ENCODE peak calls at places on chromosomes 7 and 10, in six cellular contexts. One of them, this sample, is unnamed.

GRCh38 chr10:116226766-116227165 is 46.2 kb downstream of the GFRA1 start:
- DNase-seq in H1: no peak
- DNase-seq in K562: no peak
- DNase-seq in SK-N-SH: no peak
- DNase-seq in GM12891: no peak
- DNase-seq in GM12878: no peak
- DNase-seq in this sample: no peak

GRCh38 chr10:54796876-54797275 is 4.2 kb downstream of the PCDH15 start:
- DNase-seq in H1: no peak
- DNase-seq in K562: no peak
- DNase-seq in SK-N-SH: no peak
- DNase-seq in GM12891: no peak
- DNase-seq in GM12878: no peak
- DNase-seq in this sample: no peak

GRCh38 chr7:150784954-150785353 is 15.2 kb downstream of the TMEM176B start:
- DNase-seq in H1: no peak
- DNase-seq in K562: no peak
- DNase-seq in SK-N-SH: no peak
- DNase-seq in GM12891: no peak
- DNase-seq in GM12878: no peak
- DNase-seq in this sample: no peak

GRCh38 chr7:39434012-39434411 is 132.2 kb upstream of the YAE1 start:
- DNase-seq in H1: no peak
- DNase-seq in K562: no peak
- DNase-seq in SK-N-SH: no peak
- DNase-seq in GM12891: no peak
- DNase-seq in GM12878: no peak
- DNase-seq in this sample: no peak

GRCh38 chr7:12212051-12212485 is 974 bp downstream of the TMEM106B start:
- DNase-seq in H1: no peak
- DNase-seq in K562: peak
- DNase-seq in SK-N-SH: peak
- DNase-seq in GM12891: no peak
- DNase-seq in GM12878: no peak
- DNase-seq in this sample: no peak

GRCh38 chr7:69757990-69758430 is 159.7 kb downstream of the AUTS2 start:
- DNase-seq in H1: no peak
- DNase-seq in K562: no peak
- DNase-seq in SK-N-SH: no peak
- DNase-seq in GM12891: no peak
- DNase-seq in GM12878: no peak
- DNase-seq in this sample: no peak

GRCh38 chr10:92839191-92840085 is 8.9 kb upstream of the EXOC6 start:
- DNase-seq in H1: no peak
- DNase-seq in K562: peak
- DNase-seq in SK-N-SH: peak
- DNase-seq in GM12891: peak
- DNase-seq in GM12878: no peak
- DNase-seq in this sample: no peak

GRCh38 chr7:108178393-108178792 is 48.2 kb upstream of the LAMB4 start:
- DNase-seq in H1: no peak
- DNase-seq in K562: no peak
- DNase-seq in SK-N-SH: no peak
- DNase-seq in GM12891: no peak
- DNase-seq in GM12878: no peak
- DNase-seq in this sample: no peak

GRCh38 chr7:137579913-137580640 is 236.5 kb upstream of the PTN start:
- DNase-seq in H1: no peak
- DNase-seq in K562: no peak
- DNase-seq in SK-N-SH: no peak
- DNase-seq in GM12891: no peak
- DNase-seq in GM12878: no peak
- DNase-seq in this sample: no peak

GRCh38 chr10:6473430-6473829 is 106.6 kb downstream of the PRKCQ start:
- DNase-seq in H1: no peak
- DNase-seq in K562: peak
- DNase-seq in SK-N-SH: no peak
- DNase-seq in GM12891: peak
- DNase-seq in GM12878: no peak
- DNase-seq in this sample: no peak

GRCh38 chr7:46881507-46882127 is 700.3 kb downstream of the TNS3 start:
- DNase-seq in H1: no peak
- DNase-seq in K562: no peak
- DNase-seq in SK-N-SH: no peak
- DNase-seq in GM12891: no peak
- DNase-seq in GM12878: no peak
- DNase-seq in this sample: no peak

GRCh38 chr7:10483671-10484070 is 490.0 kb upstream of the PHF14 start:
- DNase-seq in H1: no peak
- DNase-seq in K562: no peak
- DNase-seq in SK-N-SH: no peak
- DNase-seq in GM12891: no peak
- DNase-seq in GM12878: no peak
- DNase-seq in this sample: no peak

GRCh38 chr10:7988985-7989384 is 65.5 kb upstream of the GATA3 start:
- DNase-seq in H1: no peak
- DNase-seq in K562: peak
- DNase-seq in SK-N-SH: no peak
- DNase-seq in GM12891: no peak
- DNase-seq in GM12878: no peak
- DNase-seq in this sample: no peak

GRCh38 chr10:125014984-125015944 is 73.3 kb downstream of the ZRANB1 start:
- DNase-seq in H1: no peak
- DNase-seq in K562: no peak
- DNase-seq in SK-N-SH: peak
- DNase-seq in GM12891: no peak
- DNase-seq in GM12878: no peak
- DNase-seq in this sample: no peak

GRCh38 chr7:34016876-34017275 is 111.5 kb downstream of the BMPER start:
- DNase-seq in H1: no peak
- DNase-seq in K562: no peak
- DNase-seq in SK-N-SH: no peak
- DNase-seq in GM12891: no peak
- DNase-seq in GM12878: no peak
- DNase-seq in this sample: no peak

GRCh38 chr10:308572-309085 is 173.4 kb downstream of the ZMYND11 start:
- DNase-seq in H1: no peak
- DNase-seq in K562: no peak
- DNase-seq in SK-N-SH: no peak
- DNase-seq in GM12891: no peak
- DNase-seq in GM12878: no peak
- DNase-seq in this sample: no peak

GRCh38 chr7:71633571-71634008 is 501.6 kb downstream of the GALNT17 start:
- DNase-seq in H1: peak
- DNase-seq in K562: no peak
- DNase-seq in SK-N-SH: no peak
- DNase-seq in GM12891: no peak
- DNase-seq in GM12878: no peak
- DNase-seq in this sample: no peak

GRCh38 chr10:123972481-123973401 is 81.1 kb upstream of the CPXM2 start:
- DNase-seq in H1: no peak
- DNase-seq in K562: no peak
- DNase-seq in SK-N-SH: peak
- DNase-seq in GM12891: no peak
- DNase-seq in GM12878: no peak
- DNase-seq in this sample: no peak

GRCh38 chr10:42475168-42476098 is 162.9 kb downstream of the ZNF33B start:
- DNase-seq in H1: no peak
- DNase-seq in K562: peak
- DNase-seq in SK-N-SH: peak
- DNase-seq in GM12891: no peak
- DNase-seq in GM12878: no peak
- DNase-seq in this sample: no peak
- TF ChIP-seq POLR2AphosphoS5 in H1: no peak
- TF ChIP-seq POLR2AphosphoS5 in K562: no peak
- TF ChIP-seq POLR2AphosphoS5 in SK-N-SH: peak
- TF ChIP-seq POLR2AphosphoS5 in GM12891: no peak
- TF ChIP-seq POLR2AphosphoS5 in GM12878: no peak
- TF ChIP-seq POLR2AphosphoS5 in this sample: no peak

DNA sequence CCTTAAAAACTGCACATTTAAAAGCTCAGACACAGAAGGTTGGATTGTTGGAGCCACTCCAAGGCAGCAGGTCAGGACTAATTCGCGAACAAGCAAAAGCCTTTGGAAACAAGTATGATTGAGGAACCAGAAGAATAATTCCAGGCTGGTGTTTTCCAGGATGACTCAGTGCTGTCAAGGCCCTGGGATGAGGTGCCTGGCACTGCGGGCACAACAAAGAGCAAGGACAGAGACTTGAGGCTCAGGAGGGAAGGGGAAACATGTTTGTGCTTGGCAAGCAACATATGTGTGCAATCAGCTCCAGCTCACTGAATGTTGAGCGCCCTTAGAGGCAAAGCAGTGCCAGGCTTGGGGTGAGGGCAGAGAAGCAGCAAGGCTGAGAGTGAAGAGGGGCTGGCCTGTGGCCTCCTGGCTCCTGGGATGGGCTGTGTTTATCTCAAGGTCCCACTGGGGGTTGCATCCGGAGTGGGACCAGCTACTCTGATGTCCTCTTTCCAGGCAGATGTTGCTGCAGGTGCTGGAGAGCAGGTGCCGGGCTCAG is 44.0 kb downstream of the VSTM4 start:
- DNase-seq in H1: no peak
- DNase-seq in K562: no peak
- DNase-seq in SK-N-SH: no peak
- DNase-seq in GM12891: no peak
- DNase-seq in GM12878: no peak
- DNase-seq in this sample: no peak
- TF ChIP-seq TAF1 in H1: no peak
- TF ChIP-seq TAF1 in K562: no peak
- TF ChIP-seq TAF1 in SK-N-SH: no peak
- TF ChIP-seq TAF1 in GM12891: no peak
- TF ChIP-seq TAF1 in GM12878: no peak
- TF ChIP-seq TAF1 in this sample: no peak

DNA sequence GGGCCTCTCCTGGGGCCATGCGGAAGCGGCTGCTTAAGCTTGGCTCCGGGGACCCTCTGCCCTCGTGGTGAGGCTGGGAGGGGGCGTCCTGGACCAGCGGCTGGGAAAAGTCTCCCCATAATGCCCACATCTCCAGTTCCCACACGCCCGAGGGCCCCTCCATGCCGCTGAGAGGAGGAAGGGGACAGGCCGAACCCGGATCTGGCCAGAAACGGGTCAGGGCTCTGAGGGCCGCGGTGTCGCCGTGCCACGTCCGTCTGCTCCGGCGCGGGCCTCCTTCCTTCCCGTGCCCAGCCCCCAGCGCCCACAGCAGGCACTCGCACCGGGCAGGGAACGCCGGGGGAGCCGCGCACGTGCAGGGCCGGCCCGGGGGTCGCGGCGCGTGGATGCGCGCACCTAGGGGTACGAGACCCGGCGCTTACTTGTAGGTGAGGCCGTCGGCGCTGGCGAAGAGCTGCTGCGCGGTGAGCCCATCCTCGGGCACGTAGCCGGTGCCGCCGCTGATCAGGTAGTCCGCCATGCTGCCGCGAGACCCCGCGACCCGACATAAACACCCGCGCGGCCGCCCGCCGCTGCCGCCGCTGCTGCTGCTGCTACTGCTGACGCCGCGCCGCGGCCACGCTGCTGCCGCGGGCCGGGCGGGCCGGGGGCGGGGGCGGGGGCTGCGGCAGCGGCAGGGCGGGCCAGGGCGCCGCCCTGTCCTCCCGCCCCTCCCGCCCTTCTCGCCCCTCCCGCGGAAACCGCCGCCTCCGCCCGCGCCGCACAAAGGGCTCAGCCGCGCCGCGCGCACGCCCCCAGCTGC is 4.2 kb downstream of the IMPDH1 start:
- DNase-seq in H1: no peak
- DNase-seq in K562: peak
- DNase-seq in SK-N-SH: peak
- DNase-seq in GM12891: peak
- DNase-seq in GM12878: no peak
- DNase-seq in this sample: peak
- TF ChIP-seq POLR2AphosphoS5 in H1: no peak
- TF ChIP-seq POLR2AphosphoS5 in K562: peak
- TF ChIP-seq POLR2AphosphoS5 in SK-N-SH: no peak
- TF ChIP-seq POLR2AphosphoS5 in GM12891: no peak
- TF ChIP-seq POLR2AphosphoS5 in GM12878: no peak
- TF ChIP-seq POLR2AphosphoS5 in this sample: no peak

GRCh38 chr10:47285381-47286115 is 14.4 kb upstream of the GDF10 start:
- DNase-seq in H1: no peak
- DNase-seq in K562: no peak
- DNase-seq in SK-N-SH: no peak
- DNase-seq in GM12891: no peak
- DNase-seq in GM12878: no peak
- DNase-seq in this sample: no peak
- TF ChIP-seq TAF1 in H1: no peak
- TF ChIP-seq TAF1 in K562: no peak
- TF ChIP-seq TAF1 in SK-N-SH: no peak
- TF ChIP-seq TAF1 in GM12891: no peak
- TF ChIP-seq TAF1 in GM12878: no peak
- TF ChIP-seq TAF1 in this sample: no peak